ENCODE peak calls at places on chromosomes 3 and 15, in nine cellular contexts. K is A549, L is BE2C, U is tibial artery, T is lower leg skin, A is heart left ventricle, R is neural progenitor cell, J is AG09309, C is HCT116. G is an unnamed sample.

GRCh38 chr3:174242311-174243041 is 616.7 kb upstream of the NAALADL2 start:
- DNase-seq in J (no peak), L (no peak), A (peak), C (no peak), T (no peak), K (no peak), U (no peak), R (no peak), G (no peak)

GRCh38 chr15:71182522-71182921 is 67.3 kb downstream of the THSD4 start:
- DNase-seq in J (no peak), A (no peak), C (no peak), U (no peak), L (no peak), T (no peak), K (no peak), R (no peak), G (no peak)

GRCh38 chr3:159854500-159855124 is 134.0 kb upstream of the IL12A start:
- DNase-seq in K (peak), T (no peak), U (no peak), R (no peak), C (peak), L (no peak), A (no peak), J (peak), G (no peak)

GRCh38 chr15:26889298-26889898 is 22.5 kb downstream of the GABRA5 start:
- DNase-seq in J (peak), R (peak), U (no peak), C (peak), A (peak), L (peak), K (peak), T (peak), G (peak)

GRCh38 chr3:101158374-101158773 is 162.0 kb downstream of the IMPG2 start:
- DNase-seq in C (no peak), L (no peak), U (no peak), J (no peak), T (no peak), K (no peak), A (no peak), R (no peak), G (no peak)

GRCh38 chr3:52182203-52182602 is 15.8 kb upstream of the ALAS1 start:
- DNase-seq in L (no peak), C (no peak), K (no peak), U (no peak), R (no peak), J (no peak), A (no peak), T (no peak), G (no peak)

GRCh38 chr3:139099968-139100817 is 55.5 kb upstream of the PRR23C start:
- DNase-seq in R (no peak), C (no peak), L (no peak), A (no peak), T (no peak), J (no peak), K (no peak), U (no peak), G (no peak)

GRCh38 chr3:158849747-158850146 is 47.9 kb downstream of the MFSD1 start:
- DNase-seq in A (no peak), K (no peak), C (no peak), T (no peak), U (no peak), L (no peak), J (no peak), R (no peak), G (no peak)

GRCh38 chr15:84955089-84955848 is 26.4 kb upstream of the PDE8A start:
- DNase-seq in R (peak), J (peak), C (peak), A (peak), L (peak), T (peak), K (peak), U (peak), G (peak)

GRCh38 chr3:7793786-7794185 is 707.8 kb upstream of the LMCD1 start:
- DNase-seq in A (no peak), C (no peak), U (no peak), T (no peak), L (no peak), K (no peak), J (no peak), R (no peak), G (no peak)

GRCh38 chr3:139353920-139354556 is 10.2 kb downstream of the MRPS22 start:
- DNase-seq in A (no peak), K (peak), U (no peak), R (peak), L (peak), C (peak), J (no peak), T (no peak), G (peak)

GRCh38 chr15:84979651-84980050 is 2.0 kb upstream of the PDE8A start:
- DNase-seq in J (no peak), L (no peak), U (no peak), R (peak), K (no peak), C (no peak), A (peak), T (no peak), G (no peak)

GRCh38 chr3:8282541-8283165 is 219.0 kb upstream of the LMCD1 start:
- DNase-seq in A (no peak), T (no peak), L (no peak), K (no peak), U (no peak), J (no peak), R (no peak), C (no peak), G (peak)

GRCh38 chr3:118987466-118987865 is 47.2 kb downstream of the IGSF11 start:
- DNase-seq in J (peak), R (no peak), A (peak), T (peak), L (no peak), C (no peak), K (no peak), U (peak), G (peak)

GRCh38 chr3:15099364-15100098 is 583 bp upstream of the RBSN start:
- DNase-seq in R (peak), K (no peak), U (no peak), A (no peak), T (no peak), C (no peak), J (no peak), L (no peak), G (no peak)

GRCh38 chr3:108387065-108387464 is 90.7 kb downstream of the HHLA2 start:
- DNase-seq in L (no peak), R (no peak), J (no peak), K (no peak), T (no peak), A (no peak), C (no peak), U (no peak), G (no peak)

GRCh38 chr3:177830411-177830849 is 633.1 kb upstream of the TBL1XR1 start:
- DNase-seq in C (no peak), J (peak), U (no peak), T (peak), K (no peak), R (no peak), A (no peak), L (no peak), G (no peak)

GRCh38 chr3:101065962-101066361 is 72.7 kb upstream of the ABI3BP start:
- DNase-seq in L (no peak), R (no peak), K (peak), A (no peak), U (no peak), J (peak), C (no peak), T (no peak), G (no peak)

GRCh38 chr3:73086071-73086494 is 24.6 kb downstream of the EBLN2 start:
- DNase-seq in T (no peak), J (no peak), R (peak), K (peak), L (peak), A (peak), U (no peak), C (peak), G (no peak)

GRCh38 chr3:153960701-153961100 is 160.5 kb upstream of the ARHGEF26 start:
- DNase-seq in A (no peak), J (no peak), K (no peak), R (no peak), U (no peak), L (no peak), T (no peak), C (no peak), G (no peak)

GRCh38 chr3:99413504-99413903 is 224.9 kb upstream of the COL8A1 start:
- DNase-seq in T (no peak), A (no peak), J (no peak), L (no peak), U (no peak), C (no peak), K (no peak), R (no peak), G (no peak)

GRCh38 chr3:24316887-24317383 is 177.7 kb downstream of the THRB start:
- DNase-seq in A (no peak), L (no peak), U (no peak), C (no peak), R (no peak), J (no peak), T (no peak), K (no peak), G (no peak)

GRCh38 chr3:62139957-62140356 is 233.4 kb downstream of the FEZF2 start:
- DNase-seq in U (peak), C (no peak), A (no peak), R (no peak), K (no peak), T (no peak), L (no peak), J (no peak), G (no peak)

GRCh38 chr3:169659096-169659521 is 4.4 kb downstream of the MECOM start:
- DNase-seq in J (no peak), K (no peak), U (no peak), T (no peak), A (peak), C (no peak), R (peak), L (no peak), G (no peak)

GRCh38 chr3:108305484-108306172 is 9.3 kb downstream of the HHLA2 start:
- DNase-seq in R (no peak), K (no peak), A (no peak), T (no peak), C (peak), J (no peak), U (no peak), L (no peak), G (peak)

GRCh38 chr3:193592841-193593665 is at the start of gene OPA1:
- DNase-seq in T (peak), A (peak), K (peak), L (peak), U (peak), J (peak), C (peak), R (peak), G (peak)

GRCh38 chr3:133097214-133097613 is 59.0 kb downstream of the TMEM108 start:
- DNase-seq in T (no peak), C (no peak), L (peak), R (no peak), A (no peak), K (no peak), U (no peak), J (no peak), G (no peak)

GRCh38 chr15:29674661-29675533 is 147.4 kb downstream of the TJP1 start:
- DNase-seq in K (peak), L (peak), R (peak), C (no peak), J (no peak), U (no peak), T (no peak), A (peak), G (no peak)

GRCh38 chr3:181756645-181757044 is 44.9 kb downstream of the SOX2 start:
- DNase-seq in U (no peak), A (no peak), K (no peak), R (peak), C (no peak), J (no peak), T (no peak), L (no peak), G (no peak)

GRCh38 chr3:151789853-151790463 is 24.0 kb upstream of the AADAC start:
- DNase-seq in C (no peak), K (no peak), T (no peak), L (no peak), U (no peak), A (no peak), J (no peak), R (no peak), G (no peak)

GRCh38 chr3:89098964-89099585 is 8.3 kb upstream of the EPHA3 start:
- DNase-seq in U (peak), R (peak), K (peak), T (no peak), J (peak), C (peak), L (peak), A (no peak), G (no peak)

GRCh38 chr3:171994646-171995441 is 44.5 kb upstream of the FNDC3B start:
- DNase-seq in K (no peak), L (no peak), J (peak), A (no peak), R (no peak), T (no peak), C (no peak), U (no peak), G (no peak)

GRCh38 chr3:115040673-115041286 is 106.3 kb downstream of the ZBTB20 start:
- DNase-seq in K (peak), L (peak), J (peak), A (peak), R (peak), C (peak), T (no peak), U (no peak), G (no peak)

GRCh38 chr15:29057856-29058255 is 172.1 kb downstream of the APBA2 start:
- DNase-seq in U (peak), T (no peak), K (no peak), A (no peak), R (no peak), L (no peak), J (no peak), C (no peak), G (no peak)

GRCh38 chr3:131361464-131362421 is 19.8 kb upstream of the NUDT16 start:
- DNase-seq in T (peak), U (peak), K (peak), J (no peak), R (peak), C (peak), L (no peak), A (peak), G (peak)

GRCh38 chr3:140050977-140051957 is 116.3 kb downstream of the CLSTN2 start:
- DNase-seq in U (no peak), A (no peak), R (peak), J (no peak), C (peak), L (peak), T (no peak), K (no peak), G (peak)

GRCh38 chr3:5806192-5806591 is 618.7 kb downstream of the EDEM1 start:
- DNase-seq in J (no peak), A (no peak), U (no peak), T (no peak), L (no peak), C (no peak), R (peak), K (no peak), G (no peak)
- TF ChIP-seq CTCF in J (no peak), A (no peak), U (no peak), T (no peak), L (peak), C (peak), R (peak), K (peak), G (peak)

GRCh38 chr3:11137627-11137959 is 16.7 kb upstream of the HRH1 start:
- DNase-seq in L (no peak), U (no peak), T (no peak), C (no peak), K (no peak), J (no peak), R (no peak), A (no peak), G (no peak)
- H3K4me3 ChIP-seq in L (no peak), U (peak), T (no peak), C (peak), K (peak), J (peak), R (no peak), A (no peak), G (no peak)

DNA sequence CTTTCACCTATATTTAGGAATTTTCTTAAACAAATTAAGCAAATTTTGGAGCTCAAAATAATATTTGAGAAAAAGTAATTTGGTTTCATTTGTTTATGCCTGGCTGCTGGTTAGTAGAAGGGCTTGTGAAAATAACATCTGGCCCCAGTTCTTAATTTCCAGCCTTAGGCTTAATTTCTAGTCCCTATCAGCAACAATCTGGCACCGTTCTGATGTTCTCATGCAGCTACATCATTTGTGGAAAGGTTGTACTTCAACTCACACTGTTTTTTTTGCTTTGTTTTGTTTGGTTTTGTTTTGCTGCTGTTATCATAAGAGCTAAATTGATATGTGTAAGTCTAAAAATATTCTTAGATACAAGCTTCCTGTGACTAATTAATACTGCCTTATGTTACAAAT is 8.8 kb downstream of the CPA3 start:
- DNase-seq in K (no peak), L (peak), U (no peak), T (no peak), C (no peak), R (no peak), A (no peak), J (no peak), G (no peak)
- TF ChIP-seq CTCF in K (no peak), L (no peak), U (no peak), T (no peak), C (no peak), R (no peak), A (no peak), J (no peak), G (no peak)

GRCh38 chr3:111244760-111245159 is 173.1 kb downstream of the NECTIN3 start:
- DNase-seq in R (peak), J (peak), A (no peak), K (no peak), L (no peak), U (no peak), C (no peak), T (no peak), G (no peak)
- H3K4me3 ChIP-seq in R (no peak), J (no peak), A (no peak), K (no peak), L (no peak), U (no peak), C (no peak), T (no peak), G (no peak)

GRCh38 chr3:36814776-36815175 is 50.4 kb upstream of the DCLK3 start:
- DNase-seq in T (no peak), R (no peak), A (no peak), K (no peak), L (no peak), U (no peak), J (no peak), C (no peak), G (no peak)
- TF ChIP-seq CTCF in T (no peak), R (peak), A (no peak), K (no peak), L (no peak), U (no peak), J (peak), C (peak), G (no peak)

GRCh38 chr15:39935241-39935640 is 1.3 kb downstream of the EIF2AK4 start:
- DNase-seq in R (no peak), J (no peak), C (no peak), L (no peak), K (no peak), A (no peak), T (no peak), U (no peak), G (no peak)
- H3K4me3 ChIP-seq in R (peak), J (no peak), C (peak), L (no peak), K (peak), A (peak), T (no peak), U (no peak), G (peak)

GRCh38 chr15:94324117-94324826 is 92.9 kb downstream of the MCTP2 start:
- DNase-seq in L (peak), J (no peak), K (peak), A (peak), T (peak), R (peak), U (no peak), C (peak), G (peak)

GRCh38 chr15:94331731-94332130 is 100.4 kb downstream of the MCTP2 start:
- DNase-seq in U (no peak), K (no peak), A (no peak), L (no peak), T (no peak), R (no peak), C (no peak), J (no peak), G (no peak)

GRCh38 chr15:94323076-94323475 is 91.7 kb downstream of the MCTP2 start:
- DNase-seq in L (no peak), R (no peak), J (no peak), T (no peak), U (no peak), C (no peak), K (no peak), A (no peak), G (no peak)

GRCh38 chr15:94324835-94325767 is 93.7 kb downstream of the MCTP2 start:
- DNase-seq in R (no peak), C (no peak), J (no peak), T (no peak), A (no peak), L (no peak), K (no peak), U (no peak), G (no peak)

DNA sequence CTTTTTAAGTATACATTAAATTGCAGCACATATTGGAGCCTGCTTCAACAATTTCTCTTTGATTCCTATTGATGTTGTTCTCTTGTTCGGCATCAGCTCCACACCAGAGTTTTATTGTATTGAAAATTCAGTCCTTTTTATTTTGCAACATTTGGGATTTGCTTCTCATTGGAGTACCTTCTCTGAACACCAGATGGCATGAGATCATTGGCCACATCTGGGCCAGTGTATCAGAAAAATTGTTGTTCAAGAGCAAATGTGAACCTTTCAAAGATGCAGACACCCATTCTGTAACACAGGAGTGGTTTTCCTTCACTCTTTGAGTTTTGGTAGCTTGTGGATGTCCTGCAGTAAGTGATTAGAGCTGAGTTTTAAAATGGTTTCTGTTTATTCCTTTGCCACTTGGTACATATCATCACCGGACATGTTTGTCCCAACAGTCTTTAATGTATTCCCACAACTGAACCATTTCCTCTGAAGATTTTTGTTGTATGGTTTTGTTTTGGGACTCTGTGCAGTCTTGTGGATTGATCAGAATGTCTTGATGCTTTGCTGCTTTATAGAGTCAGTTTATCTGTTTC is 96.1 kb downstream of the MCTP2 start:
- DNase-seq in T (no peak), C (peak), R (peak), J (no peak), L (peak), A (no peak), U (no peak), K (peak), G (no peak)
- TF ChIP-seq CTCF in T (no peak), C (peak), R (peak), J (peak), L (peak), A (peak), U (peak), K (peak), G (peak)

DNA sequence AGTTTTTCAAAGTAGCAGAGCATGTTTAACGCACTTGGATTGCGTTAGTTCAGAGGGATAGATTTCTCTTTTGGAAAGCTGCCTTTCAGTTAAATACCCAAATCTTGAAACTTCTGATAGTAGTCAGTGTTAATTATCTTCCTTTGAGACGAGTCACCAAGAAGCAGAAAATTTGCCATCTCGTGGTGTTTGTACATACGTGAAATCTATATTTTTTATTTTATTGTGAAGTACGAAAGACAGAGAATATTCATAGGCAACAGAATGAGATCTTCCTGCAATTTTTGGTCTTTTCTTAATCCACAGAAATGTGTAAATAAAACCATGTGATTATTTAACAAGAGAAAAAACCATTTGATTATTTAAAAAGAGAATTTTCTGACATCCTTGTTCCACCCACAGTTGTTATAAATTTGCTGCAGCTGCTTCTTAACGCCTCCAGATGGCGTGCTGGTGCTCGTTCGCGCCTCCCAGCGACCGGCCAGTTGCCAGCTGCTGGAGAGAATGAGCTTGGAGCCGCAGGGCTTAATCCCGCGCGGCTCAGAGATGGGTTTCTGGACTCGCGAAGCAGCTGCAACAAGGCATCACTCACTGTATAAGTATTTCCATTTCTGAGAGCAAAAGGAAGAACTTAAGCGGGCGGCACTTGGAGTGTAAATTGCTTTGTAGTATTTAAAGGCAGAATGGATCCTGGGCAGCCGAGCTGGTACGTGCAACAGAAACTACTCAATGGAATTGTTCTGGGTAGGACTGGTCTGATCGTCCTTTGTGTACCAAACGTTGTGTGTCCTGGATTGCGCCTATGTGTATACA is 10.5 kb upstream of the SLITRK3 start:
- DNase-seq in K (peak), L (peak), C (peak), R (peak), U (peak), J (peak), T (peak), A (peak), G (peak)
- H3K4me3 ChIP-seq in K (peak), L (peak), C (peak), R (peak), U (peak), J (peak), T (no peak), A (peak), G (peak)

GRCh38 chr3:46013316-46014094 is 13.8 kb downstream of the XCR1 start:
- DNase-seq in K (no peak), J (no peak), T (no peak), L (no peak), R (no peak), A (no peak), U (no peak), C (no peak), G (no peak)
- TF ChIP-seq CTCF in K (no peak), J (no peak), T (no peak), L (no peak), R (no peak), A (no peak), U (no peak), C (no peak), G (no peak)

G was measured in LNCaP clone FGC.